ENCODE peak calls at places on chromosomes 1 and 21, in four cellular contexts. I is H9, X is IMR-90, K is H1. L is an unnamed sample.
A peak's percentile ranks its signal among the peaks of the same experiment; 100 is the strongest.

GRCh38 chr1:193013707-193014106 is 45.5 kb downstream of the UCHL5 start:
- DNase-seq in X (no peak), I (no peak), K (no peak), L (no peak)

GRCh38 chr1:229184066-229184465 is 86.8 kb upstream of the RAB4A start:
- DNase-seq in I (no peak), X (no peak), K (no peak), L (no peak)

GRCh38 chr1:248704556-248704955 is 2.0 kb upstream of the OR14I1 start:
- DNase-seq in K (no peak), I (no peak), X (no peak), L (no peak)

GRCh38 chr21:36699026-36699545 is at the start of gene SIM2:
- DNase-seq in K (no peak), I (peak; percentile 58), X (peak; percentile 52), L (peak; percentile 63)

GRCh38 chr1:152148051-152148450 is 11.0 kb downstream of the RPTN start:
- DNase-seq in K (no peak), I (no peak), X (no peak), L (peak; percentile 3)

GRCh38 chr1:27522860-27523665 is 33.1 kb upstream of the WASF2 start:
- DNase-seq in X (no peak), I (no peak), K (no peak), L (peak; percentile 79)

GRCh38 chr1:59879556-59879955 is 47.0 kb downstream of the CYP2J2 start:
- DNase-seq in X (peak; percentile 52), K (no peak), I (peak; percentile 63), L (peak; percentile 78)

GRCh38 chr1:238558156-238558555 is 667.4 kb upstream of the ZP4 start:
- DNase-seq in X (peak; percentile 81), I (no peak), K (no peak), L (no peak)

GRCh38 chr1:63352736-63353135 is 14.7 kb upstream of the ALG6 start:
- DNase-seq in X (no peak), I (no peak), K (no peak), L (no peak)

GRCh38 chr1:212622467-212622866 is 13.9 kb downstream of the ATF3 start:
- DNase-seq in X (no peak), K (no peak), I (no peak), L (no peak)

GRCh38 chr1:155127672-155128468 is at the start of gene EFNA1:
- DNase-seq in K (no peak), X (no peak), I (peak; percentile 56), L (peak; percentile 54)

GRCh38 chr21:42309753-42310213 is 5.4 kb downstream of the TFF3 start:
- DNase-seq in X (peak; percentile 5), K (no peak), I (peak; percentile 80), L (peak; percentile 78)

GRCh38 chr1:223349241-223349640 is 14.7 kb downstream of the SUSD4 start:
- DNase-seq in X (no peak), K (no peak), I (no peak), L (no peak)

GRCh38 chr1:17272641-17273040 is 23.7 kb downstream of the PADI3 start:
- DNase-seq in I (no peak), K (no peak), X (no peak), L (no peak)

GRCh38 chr1:64163972-64164371 is 39.5 kb upstream of the UBE2U start:
- DNase-seq in X (peak; percentile 64), I (no peak), K (no peak), L (peak; percentile 79)

GRCh38 chr1:12188115-12188514 is 21.3 kb downstream of the TNFRSF1B start:
- DNase-seq in I (peak; percentile 43), X (peak; percentile 30), K (no peak), L (no peak)

GRCh38 chr1:207847116-207847515 is 63.8 kb downstream of the CD34 start:
- DNase-seq in I (no peak), X (no peak), K (no peak), L (no peak)

GRCh38 chr1:14891991-14892390 is 261.6 kb upstream of the TMEM51 start:
- DNase-seq in X (no peak), I (no peak), K (no peak), L (no peak)

GRCh38 chr1:4124631-4125145 is 224.6 kb upstream of the C1orf174 start:
- DNase-seq in I (no peak), X (no peak), K (no peak), L (no peak)

GRCh38 chr1:116972676-116973035 is 28.9 kb upstream of the CD101 start:
- DNase-seq in I (no peak), X (no peak), K (no peak), L (no peak)

GRCh38 chr1:227465256-227465655 is 98.1 kb upstream of the ZNF678 start:
- DNase-seq in X (no peak), K (no peak), I (peak; percentile 71), L (peak; percentile 28)

GRCh38 chr1:206521002-206521585 is 13.8 kb downstream of the RASSF5 start:
- DNase-seq in K (no peak), I (no peak), X (no peak), L (no peak)

GRCh38 chr1:10918531-10918930 is 93.9 kb upstream of the TARDBP start:
- DNase-seq in X (peak; percentile 65), I (no peak), K (no peak), L (no peak)

GRCh38 chr1:45488978-45489377 is 2.0 kb downstream of the TESK2 start:
- DNase-seq in I (no peak), X (no peak), K (no peak), L (no peak)

GRCh38 chr1:9824702-9825089 is 931 bp upstream of the CLSTN1 start:
- DNase-seq in X (no peak), I (no peak), K (no peak), L (no peak)

GRCh38 chr1:215669806-215670485 is 102.8 kb downstream of the KCTD3 start:
- DNase-seq in I (peak; percentile 43), X (peak; percentile 54), K (no peak), L (peak; percentile 77)

GRCh38 chr1:189983156-189983555 is 494.5 kb downstream of the BRINP3 start:
- DNase-seq in X (no peak), I (no peak), K (no peak), L (no peak)

GRCh38 chr1:178308438-178308837 is 188.3 kb downstream of the CLEC20A start:
- DNase-seq in X (no peak), K (no peak), I (no peak), L (peak; percentile 45)

GRCh38 chr21:33152228-33153130 is 77.3 kb upstream of the IFNAR2 start:
- DNase-seq in K (no peak), X (no peak), I (no peak), L (no peak)

DNA sequence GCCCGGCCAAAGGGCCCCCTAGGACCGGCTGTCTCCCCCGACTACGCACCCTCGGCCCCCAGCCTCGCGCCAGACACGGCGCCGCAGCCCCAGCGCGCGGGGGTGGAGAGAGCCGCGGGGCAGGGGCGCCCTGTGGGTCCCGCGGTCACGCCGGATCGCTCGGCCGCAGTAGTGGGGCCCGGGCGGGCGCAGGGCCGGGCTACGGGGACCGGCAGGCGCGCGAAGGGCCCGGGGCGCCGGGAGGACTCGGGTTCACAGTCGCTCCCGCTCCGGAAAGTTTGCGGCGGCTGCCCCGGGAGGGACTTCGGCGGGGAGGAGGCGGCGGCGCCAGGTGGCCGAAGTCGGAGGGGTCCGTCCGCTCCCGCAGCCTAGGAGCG is 7.1 kb upstream of the ZNF669 start:
- DNase-seq in X (no peak), I (peak; percentile 47), K (no peak), L (no peak)
- H2AK5ac ChIP-seq in X (no peak overlapping the region), I (no peak overlapping the region), K (no peak overlapping the region), L (no peak overlapping the region)

GRCh38 chr1:210587547-210587946 is 258.8 kb downstream of the HHAT start:
- DNase-seq in I (no peak), X (peak; percentile 25), K (no peak), L (peak; percentile 23)
- H3K56ac ChIP-seq in I (no peak overlapping the region), X (no peak overlapping the region), K (no peak overlapping the region), L (no peak overlapping the region)

DNA sequence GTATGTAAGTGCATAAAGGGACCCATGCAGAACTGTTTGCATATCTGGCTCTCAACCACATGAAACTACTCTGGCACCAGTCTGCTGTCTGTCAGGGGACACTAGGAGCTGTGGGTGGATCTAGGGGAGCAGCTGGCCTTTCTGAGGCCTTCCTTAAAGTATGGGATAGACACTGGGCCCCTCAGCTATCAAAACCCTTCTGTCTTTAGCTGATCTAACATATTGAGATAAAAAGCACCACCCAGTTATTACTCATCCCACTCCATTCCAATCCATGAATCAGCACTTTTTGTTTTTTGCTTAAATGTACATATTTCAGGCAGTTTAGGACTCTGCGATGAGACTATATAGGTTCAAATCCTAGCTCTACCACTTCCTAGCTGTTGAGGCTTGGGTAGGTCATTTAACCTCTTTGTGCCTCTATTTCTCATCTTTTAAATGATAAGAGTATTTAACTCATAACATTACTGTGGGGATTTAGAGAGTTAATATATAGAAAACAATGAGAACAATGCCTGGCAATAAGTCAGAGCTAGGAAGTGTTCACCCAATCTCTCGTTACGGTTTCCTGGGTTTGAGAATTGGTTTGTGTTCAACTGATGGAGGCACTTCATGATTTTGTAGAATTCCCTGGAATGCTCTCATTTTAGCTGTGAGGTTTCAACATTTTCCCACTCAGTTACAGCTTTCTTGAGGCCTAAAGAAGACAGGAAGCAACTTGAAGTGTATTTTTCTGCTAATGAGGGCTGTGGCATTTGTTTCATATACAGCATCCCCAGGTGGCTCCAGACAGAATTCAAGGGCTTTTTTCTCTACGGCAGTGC is 68.9 kb downstream of the LRIG2 start:
- DNase-seq in I (no peak), X (peak; percentile 70), K (no peak), L (no peak)
- H3K9ac ChIP-seq in I (no peak overlapping the region), X (no peak overlapping the region), K (no peak overlapping the region), L (no peak overlapping the region)

DNA sequence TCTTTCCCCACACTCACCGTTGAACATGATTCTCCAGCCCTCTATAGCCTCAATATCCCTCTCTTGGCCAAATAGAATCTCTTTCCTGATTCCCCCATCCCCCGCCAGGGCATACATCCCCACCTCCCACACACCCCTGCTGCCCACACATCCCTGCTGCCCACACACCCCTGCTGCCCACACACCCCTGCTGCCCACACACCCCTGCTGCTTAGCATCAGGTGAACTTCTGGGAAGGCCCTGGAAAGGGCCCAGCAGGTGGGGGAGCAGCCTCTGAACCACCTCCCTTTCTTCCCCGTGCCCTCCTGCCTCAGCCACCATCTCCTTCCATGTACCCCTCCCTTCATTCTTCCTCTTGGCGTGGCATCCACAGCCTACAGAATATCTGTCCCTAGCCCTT is 15.9 kb upstream of the IFNLR1 start:
- DNase-seq in K (no peak), X (no peak), I (no peak), L (no peak)
- H2AK5ac ChIP-seq in K (peak overlapping the region; percentile 43), X (no peak overlapping the region), I (no peak overlapping the region), L (no peak overlapping the region)

GRCh38 chr1:19616489-19616888 is 27.6 kb upstream of the NBL1 start:
- DNase-seq in K (no peak), I (no peak), X (peak; percentile 69), L (no peak)

GRCh38 chr1:19612516-19612915 is 31.6 kb upstream of the NBL1 start:
- DNase-seq in K (no peak), X (no peak), I (no peak), L (no peak)

GRCh38 chr1:19615438-19615837 is 28.7 kb upstream of the NBL1 start:
- DNase-seq in I (no peak), K (no peak), X (no peak), L (no peak)

GRCh38 chr1:19610282-19610978 is 33.7 kb upstream of the NBL1 start:
- DNase-seq in I (no peak), K (no peak), X (peak; percentile 58), L (no peak)

GRCh38 chr1:19613075-19613748 is 30.9 kb upstream of the NBL1 start:
- DNase-seq in X (no peak), I (no peak), K (no peak), L (no peak)
- H3K56ac ChIP-seq in X (no peak overlapping the region), I (no peak overlapping the region), K (no peak overlapping the region), L (no peak overlapping the region)

L was measured in mesendoderm.